ENCODE peak calls at places on chromosome 6, in eight cellular contexts. I is heart left ventricle, K is BJ, Z is choroid plexus epithelial cell, S is cardiac muscle cell, D is kidney, Y is lower lobe of right lung, L is endothelial cell of umbilical vein. B is an unnamed sample.
A peak's percentile ranks its signal among the peaks of the same experiment; 100 is the strongest.

GRCh38 chr6:13863699-13864155 is 49.4 kb upstream of the MCUR1 start:
- DNase-seq in S (no peak), Z (no peak), Y (no peak), D (no peak), L (no peak), I (no peak), K (no peak), B (no peak)

GRCh38 chr6:35302604-35303218 is 5.1 kb downstream of the DEF6 start:
- DNase-seq in S (peak; percentile 29), L (no peak), K (no peak), I (no peak), D (no peak), Z (peak; percentile 35), Y (peak; percentile 73), B (peak; percentile 3)

GRCh38 chr6:27752038-27752885 is 159.9 kb downstream of the OR2B2 start:
- DNase-seq in L (peak; percentile 89), Z (peak; percentile 87), K (peak; percentile 33), Y (peak; percentile 60), D (peak; percentile 71), I (peak; percentile 59), S (peak; percentile 88), B (peak; percentile 88)

GRCh38 chr6:28488916-28489365 is 26.7 kb downstream of the GPX6 start:
- DNase-seq in L (peak; percentile 67), Z (peak; percentile 83), I (no peak), S (peak; percentile 73), K (no peak), Y (no peak), D (no peak), B (peak; percentile 75)

GRCh38 chr6:146851837-146852236 is 253.1 kb downstream of the ADGB start:
- DNase-seq in D (no peak), Y (no peak), L (no peak), Z (peak; percentile 96), I (no peak), K (peak; percentile 69), S (peak; percentile 78), B (peak; percentile 93)

GRCh38 chr6:1619106-1619665 is 9.5 kb downstream of the FOXC1 start:
- DNase-seq in D (peak; percentile 72), K (no peak), Y (no peak), Z (no peak), L (peak; percentile 37), S (no peak), I (no peak), B (no peak)

GRCh38 chr6:18247002-18247401 is 17.3 kb downstream of the DEK start:
- DNase-seq in I (no peak), K (no peak), Y (no peak), L (no peak), D (no peak), Z (no peak), S (no peak), B (no peak)

GRCh38 chr6:13762648-13763441 is 51.2 kb upstream of the RANBP9 start:
- DNase-seq in I (no peak), S (peak; percentile 95), L (no peak), Y (no peak), Z (peak; percentile 90), K (peak; percentile 85), D (no peak), B (peak; percentile 93)

GRCh38 chr6:160215232-160215631 is 43.4 kb downstream of the SLC22A2 start:
- DNase-seq in K (no peak), Y (no peak), D (no peak), Z (peak; percentile 14), I (no peak), L (no peak), S (peak; percentile 29), B (no peak)

GRCh38 chr6:7164536-7165001 is 56.8 kb downstream of the RREB1 start:
- DNase-seq in Y (no peak), K (no peak), I (no peak), D (no peak), L (no peak), Z (no peak), S (no peak), B (no peak)

GRCh38 chr6:26420607-26421235 is 18.6 kb downstream of the BTN3A1 start:
- DNase-seq in D (no peak), S (peak; percentile 52), I (no peak), L (peak; percentile 54), Y (no peak), K (no peak), Z (peak; percentile 54), B (peak; percentile 43)

GRCh38 chr6:149844480-149844879 is 19.7 kb downstream of the LRP11 start:
- DNase-seq in S (no peak), K (no peak), Y (no peak), Z (no peak), D (no peak), L (no peak), I (no peak), B (no peak)
- TF ChIP-seq CTCF in S (no peak), K (no peak), Y (no peak), Z (no peak), D (no peak), L (no peak), I (no peak), B (no peak)

GRCh38 chr6:170438402-170438753 is 114.7 kb downstream of the PSMB1 start:
- DNase-seq in L (peak; percentile 86), S (peak; percentile 97), K (peak; percentile 96), D (peak; percentile 94), I (peak; percentile 85), Y (peak; percentile 79), Z (peak; percentile 99), B (peak; percentile 99)
- H3K4me3 ChIP-seq in L (no peak overlapping the region), S (no peak overlapping the region), K (no peak overlapping the region), D (peak overlapping the region; percentile 18), I (peak overlapping the region; percentile 17), Y (peak overlapping the region; percentile 33), Z (peak overlapping the region; percentile 15), B (no peak overlapping the region)

GRCh38 chr6:66369407-66369806 is 662.4 kb upstream of the EYS start:
- DNase-seq in K (no peak), S (no peak), I (no peak), Y (no peak), D (no peak), Z (no peak), L (no peak), B (no peak)
- TF ChIP-seq CTCF in K (no peak), S (no peak), I (no peak), Y (no peak), D (no peak), Z (no peak), L (no peak), B (no peak)

GRCh38 chr6:48826318-48826595 is 636.8 kb downstream of the MMUT start:
- DNase-seq in I (no peak), Y (no peak), S (peak; percentile 30), D (no peak), L (peak; percentile 20), Z (no peak), K (no peak), B (peak; percentile 17)

GRCh38 chr6:48825501-48826317 is 637.3 kb downstream of the MMUT start:
- DNase-seq in L (peak; percentile 23), Y (no peak), S (peak; percentile 59), D (no peak), I (no peak), Z (peak; percentile 73), K (no peak), B (peak; percentile 22)

GRCh38 chr6:48826884-48827701 is 636.0 kb downstream of the MMUT start:
- DNase-seq in Z (peak; percentile 89), Y (no peak), L (peak; percentile 71), S (peak; percentile 89), K (peak; percentile 86), D (no peak), I (no peak), B (peak; percentile 92)
- H3K4me3 ChIP-seq in Z (no peak overlapping the region), Y (no peak overlapping the region), L (peak overlapping the region; percentile 20), S (no peak overlapping the region), K (no peak overlapping the region), D (no peak overlapping the region), I (no peak overlapping the region), B (no peak overlapping the region)

B was measured in astrocyte of the spinal cord.